ENCODE peak calls at places on chromosomes 7 and 10, in ten cellular contexts. L, C, S, M, E, D, I, N, U and R are unnamed samples.

GRCh38 chr7:104980969-104981670 is 32.9 kb upstream of the KMT2E start:
- DNase-seq in L (no peak), C (peak), S (no peak), M (no peak), E (no peak), D (no peak), I (peak), N (peak), U (no peak), R (no peak)

GRCh38 chr7:158252837-158253669 is 334.6 kb downstream of the PTPRN2 start:
- DNase-seq in L (peak), C (no peak), S (no peak), M (no peak), E (no peak), D (peak), I (no peak), N (no peak), U (no peak), R (peak)

GRCh38 chr10:114283091-114283490 is 44.0 kb downstream of the VWA2 start:
- DNase-seq in L (no peak), C (no peak), S (no peak), M (no peak), E (no peak), D (no peak), I (no peak), N (no peak), U (no peak), R (peak)

GRCh38 chr7:89223906-89224395 is 428.4 kb upstream of the TEX47 start:
- DNase-seq in L (no peak), C (no peak), S (no peak), M (no peak), E (no peak), D (no peak), I (no peak), N (no peak), U (no peak), R (no peak)

GRCh38 chr7:135981958-135982646 is 4.9 kb upstream of the MTPN start:
- DNase-seq in L (no peak), C (no peak), S (no peak), M (no peak), E (no peak), D (no peak), I (no peak), N (no peak), U (no peak), R (no peak)

GRCh38 chr10:7199152-7199760 is 211.6 kb downstream of the SFMBT2 start:
- DNase-seq in L (no peak), C (no peak), S (no peak), M (no peak), E (no peak), D (no peak), I (no peak), N (no peak), U (peak), R (no peak)

GRCh38 chr10:102235598-102235920 is 5.8 kb downstream of the PITX3 start:
- DNase-seq in L (no peak), C (no peak), S (no peak), M (no peak), E (no peak), D (no peak), I (no peak), N (peak), U (no peak), R (no peak)

GRCh38 chr10:44801383-44802327 is 109.5 kb upstream of the TMEM72 start:
- DNase-seq in L (peak), C (no peak), S (peak), M (peak), E (no peak), D (peak), I (peak), N (peak), U (peak), R (peak)

GRCh38 chr10:95303535-95303934 is 12.7 kb upstream of the PDLIM1 start:
- DNase-seq in L (no peak), C (no peak), S (no peak), M (no peak), E (no peak), D (no peak), I (no peak), N (no peak), U (no peak), R (no peak)

GRCh38 chr10:117133273-117134083 is 4.6 kb downstream of the VAX1 start:
- DNase-seq in L (no peak), C (no peak), S (no peak), M (no peak), E (no peak), D (no peak), I (no peak), N (no peak), U (no peak), R (peak)

GRCh38 chr7:29288534-29289091 is 94.0 kb downstream of the CHN2 start:
- DNase-seq in L (no peak), C (no peak), S (no peak), M (no peak), E (no peak), D (no peak), I (no peak), N (no peak), U (no peak), R (no peak)

GRCh38 chr7:76089865-76090495 is 42.1 kb downstream of the MDH2 start:
- DNase-seq in L (no peak), C (no peak), S (no peak), M (no peak), E (no peak), D (no peak), I (no peak), N (peak), U (no peak), R (no peak)

GRCh38 chr10:86451604-86451960 is 70.0 kb downstream of the WAPL start:
- DNase-seq in L (no peak), C (no peak), S (no peak), M (no peak), E (no peak), D (no peak), I (no peak), N (peak), U (no peak), R (no peak)

GRCh38 chr7:101081432-101081831 is 3.8 kb upstream of the TRIM56 start:
- DNase-seq in L (no peak), C (no peak), S (no peak), M (no peak), E (no peak), D (no peak), I (no peak), N (no peak), U (no peak), R (no peak)

GRCh38 chr7:158355456-158356065 is 232.1 kb downstream of the PTPRN2 start:
- DNase-seq in L (no peak), C (no peak), S (no peak), M (no peak), E (no peak), D (no peak), I (no peak), N (no peak), U (no peak), R (peak)

GRCh38 chr7:104845541-104845940 is 168.5 kb upstream of the KMT2E start:
- DNase-seq in L (no peak), C (no peak), S (no peak), M (no peak), E (no peak), D (no peak), I (peak), N (no peak), U (no peak), R (no peak)

GRCh38 chr7:32347244-32347828 is 142.8 kb downstream of the LSM5 start:
- DNase-seq in L (no peak), C (peak), S (no peak), M (no peak), E (peak), D (no peak), I (no peak), N (no peak), U (no peak), R (peak)

GRCh38 chr7:27361522-27361921 is 118.9 kb downstream of the EVX1 start:
- DNase-seq in L (no peak), C (no peak), S (no peak), M (no peak), E (no peak), D (no peak), I (no peak), N (no peak), U (no peak), R (no peak)

GRCh38 chr10:72254891-72255568 is 18.7 kb upstream of the DDIT4 start:
- DNase-seq in L (peak), C (peak), S (peak), M (peak), E (no peak), D (peak), I (peak), N (no peak), U (no peak), R (peak)

GRCh38 chr10:32065871-32066270 is 9.6 kb upstream of the KIF5B start:
- DNase-seq in L (no peak), C (no peak), S (no peak), M (no peak), E (no peak), D (no peak), I (no peak), N (no peak), U (peak), R (no peak)

GRCh38 chr7:157751951-157752673 is 415.3 kb downstream of the DNAJB6 start:
- DNase-seq in L (no peak), C (no peak), S (no peak), M (no peak), E (no peak), D (no peak), I (no peak), N (no peak), U (no peak), R (no peak)

GRCh38 chr10:119466076-119466475 is 76.4 kb downstream of the RGS10 start:
- DNase-seq in L (no peak), C (no peak), S (no peak), M (no peak), E (no peak), D (no peak), I (no peak), N (no peak), U (no peak), R (no peak)

GRCh38 chr10:18350340-18350739 is 210.1 kb downstream of the CACNB2 start:
- DNase-seq in L (no peak), C (no peak), S (no peak), M (no peak), E (no peak), D (no peak), I (no peak), N (no peak), U (no peak), R (no peak)

GRCh38 chr10:14009315-14010082 is 321.2 kb downstream of the FRMD4A start:
- DNase-seq in L (no peak), C (peak), S (no peak), M (peak), E (peak), D (no peak), I (no peak), N (no peak), U (peak), R (no peak)

GRCh38 chr10:45308707-45309106 is 6.7 kb downstream of the OR13A1 start:
- DNase-seq in L (no peak), C (peak), S (no peak), M (no peak), E (no peak), D (no peak), I (no peak), N (no peak), U (no peak), R (no peak)

GRCh38 chr10:45008524-45009161 is 7.9 kb downstream of the ZNF22 start:
- DNase-seq in L (no peak), C (peak), S (no peak), M (peak), E (no peak), D (no peak), I (peak), N (peak), U (peak), R (no peak)

GRCh38 chr7:336810-337566 is 47.0 kb downstream of the FOXL3 start:
- DNase-seq in L (peak), C (no peak), S (peak), M (no peak), E (peak), D (no peak), I (no peak), N (no peak), U (no peak), R (no peak)

GRCh38 chr10:1166101-1166827 is 110.1 kb downstream of the WDR37 start:
- DNase-seq in L (no peak), C (no peak), S (no peak), M (no peak), E (no peak), D (no peak), I (no peak), N (no peak), U (no peak), R (peak)

GRCh38 chr7:88111842-88112385 is 107.9 kb downstream of the SRI start:
- DNase-seq in L (no peak), C (no peak), S (no peak), M (no peak), E (no peak), D (no peak), I (no peak), N (no peak), U (no peak), R (no peak)

GRCh38 chr7:142459557-142459963 is 201.7 kb upstream of the PRSS58 start:
- DNase-seq in L (no peak), C (peak), S (no peak), M (peak), E (no peak), D (no peak), I (peak), N (peak), U (no peak), R (no peak)

GRCh38 chr10:115065731-115066130 is 27.4 kb upstream of the ATRNL1 start:
- DNase-seq in L (no peak), C (no peak), S (no peak), M (no peak), E (no peak), D (no peak), I (no peak), N (no peak), U (no peak), R (no peak)

GRCh38 chr7:8629504-8629903 is 196.1 kb downstream of the NXPH1 start:
- DNase-seq in L (no peak), C (no peak), S (no peak), M (no peak), E (no peak), D (no peak), I (no peak), N (no peak), U (no peak), R (no peak)

GRCh38 chr10:58475322-58476277 is 37.1 kb upstream of the BICC1 start:
- DNase-seq in L (no peak), C (no peak), S (no peak), M (no peak), E (no peak), D (no peak), I (no peak), N (peak), U (peak), R (no peak)